ENCODE peak calls at places on chromosomes 16 and 17, in eight cellular contexts. X, I, R, P, A, N, G and Y are unnamed samples.

GRCh38 chr17:67026341-67026740 is 18.0 kb upstream of the CACNG1 start:
- DNase-seq in X (no peak), I (no peak), R (no peak), P (no peak), A (no peak), N (no peak), G (no peak), Y (no peak)

GRCh38 chr17:76417499-76418143 is 33.2 kb downstream of the SPHK1 start:
- DNase-seq in X (no peak), I (no peak), R (no peak), P (no peak), A (no peak), N (no peak), G (no peak), Y (peak; percentile 69)

GRCh38 chr17:46974086-46974485 is 5.0 kb downstream of the RPRML start:
- DNase-seq in X (no peak), I (no peak), R (no peak), P (no peak), A (no peak), N (no peak), G (no peak), Y (no peak)

GRCh38 chr16:46974352-46974751 is 878 bp upstream of the DNAJA2 start:
- DNase-seq in X (no peak), I (no peak), R (peak; percentile 54), P (no peak), A (no peak), N (no peak), G (no peak), Y (no peak)

GRCh38 chr16:86865866-86866675 is 287.7 kb downstream of the FOXL1 start:
- DNase-seq in X (peak; percentile 68), I (peak; percentile 62), R (no peak), P (peak; percentile 44), A (peak; percentile 11), N (no peak), G (peak; percentile 83), Y (peak; percentile 26)

GRCh38 chr16:66365588-66365987 is 903 bp upstream of the CDH5 start:
- DNase-seq in X (no peak), I (peak; percentile 62), R (no peak), P (peak; percentile 20), A (peak; percentile 37), N (no peak), G (peak; percentile 73), Y (no peak)

GRCh38 chr16:8590161-8590688 is at the start of gene TMEM114:
- DNase-seq in X (no peak), I (no peak), R (no peak), P (no peak), A (no peak), N (no peak), G (no peak), Y (no peak)

GRCh38 chr17:9231449-9232154 is 210.3 kb downstream of the NTN1 start:
- DNase-seq in X (no peak), I (no peak), R (no peak), P (no peak), A (no peak), N (no peak), G (no peak), Y (no peak)

GRCh38 chr17:45092932-45093430 is 31.9 kb downstream of the NMT1 start:
- DNase-seq in X (no peak), I (peak; percentile 95), R (peak; percentile 82), P (peak; percentile 99), A (peak; percentile 92), N (peak; percentile 94), G (peak; percentile 82), Y (peak; percentile 82)

GRCh38 chr17:44198721-44199552 is 747 bp downstream of the ATXN7L3 start:
- DNase-seq in X (peak; percentile 81), I (peak; percentile 44), R (no peak), P (peak; percentile 28), A (peak; percentile 54), N (no peak), G (peak; percentile 69), Y (peak; percentile 56)

GRCh38 chr17:39823407-39824054 is 40.6 kb downstream of the IKZF3 start:
- DNase-seq in X (no peak), I (no peak), R (no peak), P (no peak), A (no peak), N (no peak), G (no peak), Y (no peak)

GRCh38 chr16:28309811-28310311 is 17.5 kb downstream of the SBK1 start:
- DNase-seq in X (no peak), I (no peak), R (no peak), P (no peak), A (no peak), N (no peak), G (no peak), Y (no peak)

GRCh38 chr17:36082062-36082461 is 7.9 kb downstream of the CCL3 start:
- DNase-seq in X (no peak), I (no peak), R (no peak), P (no peak), A (no peak), N (no peak), G (no peak), Y (no peak)

GRCh38 chr17:2745317-2746037 is 4.0 kb downstream of the CCDC92B start:
- DNase-seq in X (peak; percentile 21), I (no peak), R (no peak), P (no peak), A (no peak), N (no peak), G (no peak), Y (no peak)

GRCh38 chr16:4788910-4789309 is 765 bp upstream of the SEPTIN12 start:
- DNase-seq in X (no peak), I (no peak), R (no peak), P (no peak), A (no peak), N (no peak), G (no peak), Y (no peak)

GRCh38 chr17:45293413-45294211 is 23.2 kb downstream of the MAP3K14 start:
- DNase-seq in X (peak; percentile 68), I (peak; percentile 92), R (peak; percentile 58), P (peak; percentile 91), A (peak; percentile 81), N (peak; percentile 93), G (peak; percentile 77), Y (peak; percentile 91)

GRCh38 chr17:1714980-1715802 is 5.0 kb upstream of the TLCD2 start:
- DNase-seq in X (peak; percentile 72), I (peak; percentile 93), R (peak; percentile 84), P (peak; percentile 88), A (peak; percentile 87), N (peak; percentile 96), G (peak; percentile 94), Y (peak; percentile 82)

GRCh38 chr16:2296662-2297505 is 29.0 kb upstream of the RNPS1 start:
- DNase-seq in X (peak; percentile 21), I (no peak), R (peak; percentile 54), P (no peak), A (no peak), N (no peak), G (no peak), Y (peak; percentile 80)

GRCh38 chr17:78395186-78395585 is 16.7 kb downstream of the PGS1 start:
- DNase-seq in X (no peak), I (no peak), R (no peak), P (no peak), A (no peak), N (no peak), G (no peak), Y (no peak)

DNA sequence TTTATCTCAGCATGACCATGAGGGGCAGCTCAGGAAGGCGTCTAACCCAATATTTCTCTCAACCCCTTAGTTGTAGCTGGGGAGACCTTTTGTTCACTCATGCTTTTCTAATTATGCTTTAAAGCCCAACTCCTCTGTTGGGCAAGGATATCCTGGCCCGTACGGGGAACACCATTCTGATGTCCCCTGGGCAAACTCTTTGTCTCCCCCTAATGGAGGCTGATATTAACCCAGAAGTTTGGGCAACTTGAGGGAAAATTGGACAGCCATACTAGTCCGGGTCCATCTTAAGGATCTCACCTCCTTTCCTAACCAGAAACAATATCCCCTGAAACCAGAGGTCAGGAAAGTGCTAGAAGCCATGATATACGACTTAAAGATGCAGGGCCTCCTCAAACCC is 143.7 kb upstream of the COX10 start:
- DNase-seq in X (no peak), I (no peak), R (no peak), P (no peak), A (no peak), N (no peak), G (no peak), Y (no peak)
- TF ChIP-seq CTCF in X (peak; percentile 3), I (no peak), R (peak; percentile 36), P (peak; percentile 16), A (peak; percentile 34), N (no peak), G (no peak), Y (no peak)

GRCh38 chr16:67652578-67653130 is 7.4 kb downstream of the ACD start:
- DNase-seq in X (peak; percentile 62), I (no peak), R (no peak), P (no peak), A (peak; percentile 39), N (no peak), G (no peak), Y (no peak)

GRCh38 chr16:67655363-67655762 is 4.7 kb downstream of the ACD start:
- DNase-seq in X (no peak), I (no peak), R (no peak), P (no peak), A (no peak), N (no peak), G (no peak), Y (no peak)

GRCh38 chr16:67653131-67654068 is 6.7 kb downstream of the ACD start:
- DNase-seq in X (peak; percentile 48), I (no peak), R (no peak), P (no peak), A (no peak), N (no peak), G (no peak), Y (no peak)

GRCh38 chr16:67656344-67657016 is 3.6 kb downstream of the ACD start:
- DNase-seq in X (no peak), I (no peak), R (no peak), P (no peak), A (no peak), N (no peak), G (no peak), Y (no peak)

GRCh38 chr16:67654069-67654911 is 5.8 kb downstream of the ACD start:
- DNase-seq in X (no peak), I (no peak), R (no peak), P (no peak), A (no peak), N (no peak), G (no peak), Y (no peak)
- H3K36me3 ChIP-seq in X (no peaks in the 10 kb centered on the region), I (peaks cover 29% of the 10 kb centered on the region), R (peaks cover 6% of the 10 kb centered on the region), P (peaks cover 1% of the 10 kb centered on the region), A (no peaks in the 10 kb centered on the region), N (peaks cover 10% of the 10 kb centered on the region), G (peaks cover 8% of the 10 kb centered on the region), Y (no peaks in the 10 kb centered on the region)

GRCh38 chr16:51766739-51767138 is 615.7 kb upstream of the SALL1 start:
- DNase-seq in X (no peak), I (no peak), R (peak; percentile 8), P (peak; percentile 13), A (no peak), N (no peak), G (no peak), Y (no peak)
- H3K4me1 ChIP-seq in X (peaks cover 21% of the 10 kb centered on the region), I (no peaks in the 10 kb centered on the region), R (no peaks in the 10 kb centered on the region), P (no peaks in the 10 kb centered on the region), A (no peaks in the 10 kb centered on the region), N (no peaks in the 10 kb centered on the region), G (no peaks in the 10 kb centered on the region), Y (peaks cover 31% of the 10 kb centered on the region)

DNA sequence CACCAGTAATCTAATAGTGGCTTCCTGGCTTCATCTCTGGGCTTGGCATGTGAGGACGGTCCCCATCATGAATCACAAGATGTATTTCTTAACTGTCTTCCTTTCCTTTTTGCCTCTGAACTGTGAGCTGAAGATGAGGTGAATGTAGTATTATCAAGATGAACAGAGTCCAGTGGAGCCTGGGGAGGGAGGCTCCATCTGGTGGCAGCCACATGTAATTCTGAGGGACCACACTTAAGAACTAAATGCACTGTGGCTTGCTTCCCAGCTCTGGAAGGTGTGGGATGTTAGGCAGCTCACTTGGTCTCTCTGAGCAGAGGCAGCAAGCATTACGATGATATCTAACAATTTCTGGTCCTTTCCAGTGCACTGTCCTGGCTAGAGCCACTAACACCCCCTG is 354.9 kb upstream of the ASIC2 start:
- DNase-seq in X (peak; percentile 43), I (no peak), R (no peak), P (peak; percentile 11), A (peak; percentile 2), N (no peak), G (no peak), Y (no peak)
- TF ChIP-seq CTCF in X (peak; percentile 24), I (peak; percentile 64), R (peak; percentile 58), P (peak; percentile 36), A (peak; percentile 77), N (peak; percentile 64), G (no peak), Y (no peak)